ENCODE peak calls at places on chromosomes 3 and 15, in four cellular contexts. M is nucleus accumbens; B is fibroblast of mammary gland; P is activated CD4-positive, CD25-positive, alpha-beta regulatory T cell. H is an unnamed sample.

GRCh38 chr3:131794766-131795381 is 239.9 kb downstream of the CPNE4 start:
- DNase-seq in M (no peak), P (no peak), B (peak; percentile 65), H (peak; percentile 35)

GRCh38 chr15:75577401-75578205 is 1.5 kb downstream of the PTPN9 start:
- DNase-seq in B (no peak), P (no peak), M (no peak), H (peak; percentile 58)

GRCh38 chr15:65767895-65768294 is 24.2 kb downstream of the DENND4A start:
- DNase-seq in B (no peak), P (no peak), M (no peak), H (no peak)

GRCh38 chr15:85133709-85134108 is 152.1 kb downstream of the PDE8A start:
- DNase-seq in B (no peak), M (no peak), P (no peak), H (no peak)

GRCh38 chr15:72174551-72175165 is 22.9 kb downstream of the GRAMD2A start:
- DNase-seq in P (no peak), M (no peak), B (no peak), H (no peak)

GRCh38 chr3:43105224-43105596 is 669 bp downstream of the POMGNT2 start:
- DNase-seq in P (no peak), B (no peak), M (no peak), H (no peak)

GRCh38 chr3:195170521-195170920 is 100.4 kb downstream of the XXYLT1 start:
- DNase-seq in B (no peak), M (no peak), P (no peak), H (no peak)

GRCh38 chr3:69740103-69741021 is 1.1 kb downstream of the MITF start:
- DNase-seq in B (no peak), P (no peak), M (peak; percentile 20), H (peak; percentile 23)

GRCh38 chr15:71485094-71485693 is 325.2 kb upstream of the NR2E3 start:
- DNase-seq in M (no peak), B (no peak), P (no peak), H (no peak)

GRCh38 chr3:3065876-3066275 is 44.3 kb downstream of the IL5RA start:
- DNase-seq in B (peak; percentile 30), P (no peak), M (no peak), H (no peak)

GRCh38 chr3:49351521-49352011 is 6.6 kb downstream of the GPX1 start:
- DNase-seq in P (no peak), B (peak; percentile 86), M (no peak), H (no peak)

GRCh38 chr3:194292331-194292730 is 58.8 kb downstream of the CPN2 start:
- DNase-seq in P (no peak), B (no peak), M (no peak), H (no peak)

GRCh38 chr3:41600616-41601015 is 361.3 kb downstream of the ULK4 start:
- DNase-seq in B (peak; percentile 12), M (no peak), P (no peak), H (no peak)

GRCh38 chr3:157590273-157590672 is 87.1 kb upstream of the VEPH1 start:
- DNase-seq in P (no peak), B (no peak), M (no peak), H (no peak)

GRCh38 chr3:100932491-100932890 is 60.7 kb downstream of the ABI3BP start:
- DNase-seq in B (peak; percentile 47), M (no peak), P (no peak), H (no peak)

GRCh38 chr15:65569728-65570127 is 39.5 kb downstream of the HACD3 start:
- DNase-seq in M (no peak), B (no peak), P (no peak), H (no peak)

GRCh38 chr15:90817117-90818057 is 51.0 kb upstream of the FURIN start:
- DNase-seq in B (no peak), P (no peak), M (no peak), H (no peak)

GRCh38 chr3:16060945-16061344 is 113.5 kb upstream of the GALNT15 start:
- DNase-seq in M (no peak), P (no peak), B (peak; percentile 98), H (peak; percentile 17)

GRCh38 chr3:122992628-122993570 is 34.7 kb downstream of the SEMA5B start:
- DNase-seq in M (no peak), P (no peak), B (no peak), H (peak; percentile 10)

GRCh38 chr3:116669576-116669975 is 40.0 kb upstream of the TUSC7 start:
- DNase-seq in M (no peak), P (no peak), B (no peak), H (peak; percentile 39)

GRCh38 chr3:128167973-128168674 is 14.8 kb downstream of the EEFSEC start:
- DNase-seq in B (no peak), M (no peak), P (no peak), H (no peak)